ENCODE peak calls at places on chromosomes 2 and 18, in seven cellular contexts. T, Q, J, N, E, D and U are unnamed samples.

GRCh38 chr18:332007-332406 is 64.2 kb upstream of the THOC1 start:
- DNase-seq in N (no peak), D (no peak), E (no peak), Q (no peak), T (no peak), J (no peak), U (no peak)

GRCh38 chr2:32715391-32715841 is 87.6 kb downstream of the TTC27 start:
- DNase-seq in E (no peak), Q (no peak), N (no peak), D (no peak), J (peak), T (peak), U (no peak)

GRCh38 chr2:221482581-221483140 is 89.4 kb downstream of the EPHA4 start:
- DNase-seq in Q (no peak), E (no peak), D (no peak), T (no peak), N (no peak), J (no peak), U (no peak)

GRCh38 chr18:13530879-13531387 is 195.4 kb downstream of the FAM210A start:
- DNase-seq in T (peak), Q (peak), J (peak), D (no peak), N (no peak), E (no peak), U (no peak)

GRCh38 chr2:19829672-19830071 is 72.1 kb downstream of the TTC32 start:
- DNase-seq in N (no peak), J (no peak), Q (no peak), D (no peak), T (no peak), E (no peak), U (no peak)

GRCh38 chr18:73661457-73661856 is 486.2 kb downstream of the FBXO15 start:
- DNase-seq in D (no peak), Q (no peak), T (no peak), N (no peak), J (no peak), E (no peak), U (no peak)

GRCh38 chr2:142874293-142874814 is 3.1 kb upstream of the KYNU start:
- DNase-seq in E (no peak), N (no peak), J (peak), T (peak), D (peak), Q (peak), U (no peak)

GRCh38 chr2:181813963-181814565 is 77.5 kb upstream of the ITPRID2 start:
- DNase-seq in D (no peak), Q (no peak), N (no peak), J (peak), E (no peak), T (no peak), U (no peak)

GRCh38 chr2:152432206-152432653 is 97.3 kb downstream of the FMNL2 start:
- DNase-seq in Q (peak), D (no peak), E (no peak), J (peak), T (peak), N (no peak), U (no peak)

GRCh38 chr18:5294618-5295230 is 802 bp downstream of the ZBTB14 start:
- DNase-seq in E (peak), D (no peak), N (no peak), T (peak), J (peak), Q (peak), U (peak)

GRCh38 chr2:130185436-130185835 is 3.4 kb downstream of the MZT2B start:
- DNase-seq in D (no peak), T (no peak), Q (no peak), J (no peak), N (no peak), E (no peak), U (no peak)

GRCh38 chr2:100562613-100563406 is at the start of gene PDCL3:
- DNase-seq in T (peak), N (peak), E (peak), J (peak), Q (peak), D (peak), U (peak)

GRCh38 chr2:45010706-45011036 is 1.4 kb upstream of the SIX2 start:
- DNase-seq in N (no peak), J (no peak), D (no peak), Q (no peak), E (no peak), T (no peak), U (no peak)

GRCh38 chr2:12076810-12077209 is 330.4 kb downstream of the LPIN1 start:
- DNase-seq in E (no peak), N (no peak), T (no peak), D (no peak), Q (no peak), J (no peak), U (no peak)

GRCh38 chr2:101597347-101597944 is 100.1 kb upstream of the MAP4K4 start:
- DNase-seq in D (no peak), J (peak), N (no peak), T (no peak), Q (no peak), E (no peak), U (no peak)

GRCh38 chr18:47262397-47263196 is 11.1 kb upstream of the SKOR2 start:
- DNase-seq in D (no peak), Q (no peak), N (no peak), E (no peak), T (no peak), J (no peak), U (no peak)

GRCh38 chr2:157876771-157877108 is 610 bp upstream of the ACVR1 start:
- DNase-seq in E (no peak), D (no peak), N (no peak), Q (no peak), T (no peak), J (no peak), U (no peak)

GRCh38 chr2:110961024-110961423 is 159.7 kb upstream of the BCL2L11 start:
- DNase-seq in Q (no peak), N (no peak), E (no peak), J (no peak), T (no peak), D (no peak), U (no peak)

GRCh38 chr18:58241877-58242276 is 197.9 kb downstream of the NEDD4L start:
- DNase-seq in Q (no peak), J (peak), N (no peak), E (no peak), D (peak), T (no peak), U (no peak)

GRCh38 chr2:72985891-72986683 is 68.8 kb downstream of the EMX1 start:
- DNase-seq in J (no peak), Q (no peak), N (no peak), T (no peak), D (peak), E (no peak), U (no peak)

GRCh38 chr2:33806041-33806440 is 206.9 kb upstream of the FAM98A start:
- DNase-seq in N (no peak), D (no peak), E (no peak), T (no peak), Q (no peak), J (no peak), U (no peak)

GRCh38 chr2:106159867-106160785 is 34.0 kb downstream of the UXS1 start:
- DNase-seq in J (no peak), D (no peak), T (no peak), E (no peak), Q (no peak), N (no peak), U (peak)

GRCh38 chr2:47214990-47215389 is 59.9 kb upstream of the STPG4 start:
- DNase-seq in Q (no peak), D (no peak), T (no peak), J (no peak), N (no peak), E (no peak), U (no peak)

GRCh38 chr2:95285542-95285932 is 11.3 kb downstream of the PROM2 start:
- DNase-seq in T (no peak), N (no peak), E (no peak), J (no peak), Q (no peak), D (no peak), U (no peak)

GRCh38 chr2:42568431-42569115 is at the start of gene MTA3:
- DNase-seq in E (peak), J (peak), T (peak), N (no peak), D (peak), Q (no peak), U (peak)

GRCh38 chr2:158973511-158973956 is 5.1 kb downstream of the TANC1 start:
- DNase-seq in D (no peak), N (no peak), Q (no peak), T (no peak), E (no peak), J (no peak), U (no peak)

GRCh38 chr2:61426267-61426897 is 44.5 kb downstream of the USP34 start:
- DNase-seq in N (no peak), E (no peak), T (peak), Q (no peak), J (no peak), D (peak), U (peak)

GRCh38 chr2:231722721-231723307 is 14.5 kb downstream of the PTMA start:
- DNase-seq in Q (no peak), J (no peak), E (no peak), T (no peak), N (no peak), D (no peak), U (no peak)

GRCh38 chr2:67544286-67544685 is 147.2 kb downstream of the ETAA1 start:
- DNase-seq in J (no peak), D (no peak), T (no peak), Q (no peak), E (no peak), N (no peak), U (no peak)

GRCh38 chr2:45353879-45354278 is 257.2 kb downstream of the SRBD1 start:
- DNase-seq in E (no peak), T (peak), J (peak), Q (peak), N (no peak), D (no peak), U (no peak)

DNA sequence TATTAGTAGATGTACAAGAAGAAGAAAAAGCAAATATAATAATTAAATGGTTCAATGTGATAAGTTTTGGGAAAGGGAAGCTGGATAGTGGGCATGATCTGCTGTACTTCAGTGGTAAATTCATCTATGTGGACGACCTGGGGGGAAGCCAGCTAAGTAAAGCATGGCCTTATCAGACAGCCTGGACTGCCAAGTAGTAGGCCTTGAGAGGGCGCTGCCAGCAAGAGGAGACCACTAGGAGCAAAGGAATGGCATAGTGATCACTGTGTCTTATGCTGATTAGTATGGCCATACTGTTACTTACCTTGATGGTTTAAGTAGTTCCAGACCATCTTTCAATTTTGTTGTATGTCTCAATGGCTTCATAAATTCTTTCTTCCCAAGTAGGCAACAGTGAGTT is 287.6 kb downstream of the SETBP1 start:
- DNase-seq in J (no peak), D (peak), Q (no peak), T (no peak), E (no peak), N (no peak), U (no peak)
- TF ChIP-seq CTCF in J (no peak), D (no peak), Q (no peak), T (no peak), E (no peak), N (no peak), U (no peak)

DNA sequence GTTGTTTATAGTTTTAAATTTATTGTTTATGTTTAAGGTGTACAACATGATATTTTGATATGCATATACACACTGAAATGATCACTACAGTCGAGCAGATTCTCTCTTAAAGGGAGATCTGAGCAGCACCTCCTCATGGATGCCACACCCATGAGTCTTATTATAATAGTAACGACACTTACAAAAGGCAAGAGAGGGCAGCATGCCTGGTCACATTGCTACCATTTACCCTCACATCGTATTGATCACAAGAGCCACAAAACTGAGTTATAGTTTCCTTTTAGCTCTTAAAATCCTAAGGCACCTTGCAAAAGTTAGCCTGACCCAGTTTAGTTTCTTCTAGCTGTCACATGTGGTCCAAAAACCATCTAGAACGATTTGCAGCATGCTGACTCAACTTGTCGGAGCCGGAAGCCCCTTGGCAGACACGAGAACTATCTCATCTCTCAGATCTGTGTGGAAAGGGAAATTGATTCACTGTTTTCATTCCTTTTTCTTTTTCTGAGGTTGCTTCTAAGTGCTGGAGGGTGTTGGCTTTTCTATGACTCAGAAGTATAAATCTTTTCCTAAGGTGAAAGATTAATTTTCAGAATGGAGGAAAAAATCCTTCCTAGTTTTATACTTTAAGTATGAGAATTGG is 85.3 kb downstream of the CDC42EP3 start:
- DNase-seq in J (peak), D (no peak), Q (no peak), N (no peak), E (no peak), T (peak), U (peak)
- TF ChIP-seq CTCF in J (no peak), D (no peak), Q (no peak), N (no peak), E (no peak), T (no peak), U (no peak)

DNA sequence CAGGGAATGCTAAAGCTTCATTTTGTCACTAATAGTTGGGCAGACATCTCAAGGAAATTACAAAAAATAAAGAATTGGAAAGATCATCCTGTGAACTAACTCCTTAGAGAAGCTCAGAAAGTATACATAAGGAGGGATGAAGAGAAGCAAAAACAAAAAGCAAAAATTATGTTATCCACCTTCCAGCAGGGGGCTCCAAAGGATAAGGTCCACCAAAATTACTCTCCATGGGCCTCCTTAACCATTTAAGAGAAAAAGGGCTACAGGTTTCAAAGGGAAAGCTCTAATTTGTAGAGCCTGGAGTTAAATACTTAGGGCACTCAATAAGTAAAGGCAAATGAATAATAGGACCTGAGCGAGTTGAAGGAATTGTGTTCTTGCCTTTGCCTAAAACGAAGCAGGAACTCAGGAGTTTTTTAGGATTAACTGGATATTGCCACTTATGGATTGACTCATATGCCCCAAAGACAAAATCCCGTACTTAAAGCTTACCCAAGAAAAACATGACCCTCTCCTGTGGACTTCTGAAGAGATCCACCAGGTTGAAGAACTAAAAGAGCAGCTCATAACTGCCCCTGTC is 1167.9 kb downstream of the DSC3 start:
- DNase-seq in E (no peak), N (no peak), Q (no peak), T (peak), D (no peak), J (peak), U (no peak)
- TF ChIP-seq CTCF in E (no peak), N (peak), Q (peak), T (peak), D (no peak), J (peak), U (no peak)

GRCh38 chr2:192749606-192750200 is 555.0 kb upstream of the TMEFF2 start:
- DNase-seq in J (no peak), N (no peak), Q (no peak), T (peak), D (no peak), E (no peak), U (no peak)
- TF ChIP-seq CTCF in J (no peak), N (peak), Q (no peak), T (peak), D (no peak), E (no peak), U (no peak)